ENCODE peak calls at places on chromosomes 3 and 15, in nine cellular contexts. One of them, this sample, is unnamed.

GRCh38 chr3:152267319-152267689 is 1.4 kb upstream of the MBNL1 start:
- DNase-seq in uterus: no peak
- DNase-seq in tibial nerve: no peak
- DNase-seq in ovary: no peak
- DNase-seq in stomach: no peak
- DNase-seq in HCT116: no peak
- DNase-seq in spleen: no peak
- DNase-seq in sigmoid colon: no peak
- DNase-seq in endothelial cell of umbilical vein: peak; percentile 50
- DNase-seq in this sample: no peak

GRCh38 chr3:196141052-196141865 is 59.4 kb upstream of the TFRC start:
- DNase-seq in uterus: no peak
- DNase-seq in tibial nerve: no peak
- DNase-seq in ovary: no peak
- DNase-seq in stomach: no peak
- DNase-seq in HCT116: no peak
- DNase-seq in spleen: no peak
- DNase-seq in sigmoid colon: no peak
- DNase-seq in endothelial cell of umbilical vein: no peak
- DNase-seq in this sample: no peak

GRCh38 chr15:63593705-63594671 is 3.2 kb upstream of the FBXL22 start:
- DNase-seq in uterus: no peak
- DNase-seq in tibial nerve: no peak
- DNase-seq in ovary: no peak
- DNase-seq in stomach: no peak
- DNase-seq in HCT116: no peak
- DNase-seq in spleen: no peak
- DNase-seq in sigmoid colon: no peak
- DNase-seq in endothelial cell of umbilical vein: no peak
- DNase-seq in this sample: no peak

GRCh38 chr15:90425726-90426346 is 37.8 kb downstream of the IQGAP1 start:
- DNase-seq in uterus: no peak
- DNase-seq in tibial nerve: no peak
- DNase-seq in ovary: no peak
- DNase-seq in stomach: no peak
- DNase-seq in HCT116: no peak
- DNase-seq in spleen: no peak
- DNase-seq in sigmoid colon: no peak
- DNase-seq in endothelial cell of umbilical vein: no peak
- DNase-seq in this sample: no peak

GRCh38 chr15:101126618-101127502 is 125.0 kb downstream of the CHSY1 start:
- DNase-seq in uterus: no peak
- DNase-seq in tibial nerve: no peak
- DNase-seq in ovary: no peak
- DNase-seq in stomach: no peak
- DNase-seq in HCT116: no peak
- DNase-seq in spleen: peak; percentile 70
- DNase-seq in sigmoid colon: no peak
- DNase-seq in endothelial cell of umbilical vein: no peak
- DNase-seq in this sample: no peak

GRCh38 chr3:12465151-12465795 is 19.0 kb upstream of the TSEN2 start:
- DNase-seq in uterus: no peak
- DNase-seq in tibial nerve: no peak
- DNase-seq in ovary: no peak
- DNase-seq in stomach: no peak
- DNase-seq in HCT116: no peak
- DNase-seq in spleen: no peak
- DNase-seq in sigmoid colon: no peak
- DNase-seq in endothelial cell of umbilical vein: no peak
- DNase-seq in this sample: no peak

GRCh38 chr3:112786002-112786590 is 60.6 kb downstream of the CD200R1L start:
- DNase-seq in uterus: no peak
- DNase-seq in tibial nerve: no peak
- DNase-seq in ovary: no peak
- DNase-seq in stomach: no peak
- DNase-seq in HCT116: no peak
- DNase-seq in spleen: no peak
- DNase-seq in sigmoid colon: no peak
- DNase-seq in endothelial cell of umbilical vein: peak; percentile 96
- DNase-seq in this sample: no peak

GRCh38 chr3:178690571-178690970 is 154.3 kb downstream of the KCNMB2 start:
- DNase-seq in uterus: no peak
- DNase-seq in tibial nerve: no peak
- DNase-seq in ovary: no peak
- DNase-seq in stomach: no peak
- DNase-seq in HCT116: no peak
- DNase-seq in spleen: no peak
- DNase-seq in sigmoid colon: no peak
- DNase-seq in endothelial cell of umbilical vein: no peak
- DNase-seq in this sample: no peak

GRCh38 chr15:92840149-92840548 is 60.0 kb upstream of the CHD2 start:
- DNase-seq in uterus: no peak
- DNase-seq in tibial nerve: no peak
- DNase-seq in ovary: no peak
- DNase-seq in stomach: peak; percentile 31
- DNase-seq in HCT116: no peak
- DNase-seq in spleen: no peak
- DNase-seq in sigmoid colon: no peak
- DNase-seq in endothelial cell of umbilical vein: no peak
- DNase-seq in this sample: no peak

GRCh38 chr15:31365655-31366127 is 39.1 kb downstream of the KLF13 start:
- DNase-seq in uterus: peak; percentile 96
- DNase-seq in tibial nerve: peak; percentile 90
- DNase-seq in ovary: peak; percentile 92
- DNase-seq in stomach: peak; percentile 97
- DNase-seq in HCT116: no peak
- DNase-seq in spleen: peak; percentile 98
- DNase-seq in sigmoid colon: peak; percentile 99
- DNase-seq in endothelial cell of umbilical vein: no peak
- DNase-seq in this sample: peak; percentile 97

GRCh38 chr15:31366169-31366734 is 39.6 kb downstream of the KLF13 start:
- DNase-seq in uterus: peak; percentile 62
- DNase-seq in tibial nerve: peak; percentile 54
- DNase-seq in ovary: peak; percentile 69
- DNase-seq in stomach: no peak
- DNase-seq in HCT116: no peak
- DNase-seq in spleen: peak; percentile 87
- DNase-seq in sigmoid colon: peak; percentile 87
- DNase-seq in endothelial cell of umbilical vein: no peak
- DNase-seq in this sample: peak; percentile 51

GRCh38 chr15:31362886-31363285 is 36.3 kb downstream of the KLF13 start:
- DNase-seq in uterus: no peak
- DNase-seq in tibial nerve: no peak
- DNase-seq in ovary: no peak
- DNase-seq in stomach: no peak
- DNase-seq in HCT116: no peak
- DNase-seq in spleen: no peak
- DNase-seq in sigmoid colon: no peak
- DNase-seq in endothelial cell of umbilical vein: no peak
- DNase-seq in this sample: no peak

GRCh38 chr15:31365032-31365654 is 38.5 kb downstream of the KLF13 start:
- DNase-seq in uterus: no peak
- DNase-seq in tibial nerve: no peak
- DNase-seq in ovary: no peak
- DNase-seq in stomach: no peak
- DNase-seq in HCT116: no peak
- DNase-seq in spleen: peak; percentile 74
- DNase-seq in sigmoid colon: no peak
- DNase-seq in endothelial cell of umbilical vein: no peak
- DNase-seq in this sample: no peak

DNA sequence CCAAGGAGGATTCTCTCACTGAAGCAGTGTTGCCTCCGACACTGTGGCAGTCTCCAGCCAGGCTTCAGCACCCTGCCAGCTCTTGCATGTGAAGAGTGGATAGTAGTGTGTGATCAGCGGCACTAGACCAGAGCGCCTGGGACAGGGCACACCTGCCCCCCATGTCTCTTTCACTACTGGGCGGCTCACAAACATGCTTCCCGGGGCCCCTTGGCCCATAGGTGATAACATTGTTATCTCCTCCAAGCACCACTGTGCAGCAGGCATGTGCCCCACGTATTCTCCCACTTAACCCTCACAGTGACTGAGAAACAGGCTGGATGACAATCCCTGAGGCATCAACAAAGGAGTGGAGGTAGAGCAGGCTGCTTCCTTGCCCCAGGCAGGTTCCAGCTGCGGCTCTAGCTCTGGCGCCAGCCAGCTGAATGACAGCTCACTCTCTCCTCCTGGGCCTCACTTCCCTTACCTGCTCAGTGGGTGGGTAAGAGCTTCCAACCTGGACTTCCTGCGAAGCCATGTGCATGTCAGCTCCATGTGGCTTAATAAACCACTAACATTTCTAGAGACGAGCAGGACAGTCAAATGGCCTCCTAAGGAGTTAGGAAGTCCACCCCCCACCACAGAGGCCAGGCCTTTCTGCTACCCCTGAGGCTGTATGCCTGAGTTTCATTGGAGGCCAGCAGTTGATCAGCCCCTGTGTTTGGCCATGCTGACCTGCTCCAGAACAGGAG is 37.8 kb downstream of the KLF13 start:
- DNase-seq in uterus: no peak
- DNase-seq in tibial nerve: no peak
- DNase-seq in ovary: no peak
- DNase-seq in stomach: no peak
- DNase-seq in HCT116: no peak
- DNase-seq in spleen: peak; percentile 86
- DNase-seq in sigmoid colon: no peak
- DNase-seq in endothelial cell of umbilical vein: no peak
- DNase-seq in this sample: peak; percentile 56
- TF ChIP-seq POLR2A in uterus: no peak
- TF ChIP-seq POLR2A in tibial nerve: no peak
- TF ChIP-seq POLR2A in ovary: no peak
- TF ChIP-seq POLR2A in stomach: no peak
- TF ChIP-seq POLR2A in HCT116: no peak
- TF ChIP-seq POLR2A in spleen: no peak
- TF ChIP-seq POLR2A in sigmoid colon: no peak
- TF ChIP-seq POLR2A in endothelial cell of umbilical vein: no peak
- TF ChIP-seq POLR2A in this sample: no peak

GRCh38 chr15:40660686-40661085 is 34.3 kb upstream of the RAD51 start:
- DNase-seq in uterus: no peak
- DNase-seq in tibial nerve: no peak
- DNase-seq in ovary: no peak
- DNase-seq in stomach: no peak
- DNase-seq in HCT116: no peak
- DNase-seq in spleen: no peak
- DNase-seq in sigmoid colon: no peak
- DNase-seq in endothelial cell of umbilical vein: no peak
- DNase-seq in this sample: no peak

GRCh38 chr15:40664909-40665308 is 30.1 kb upstream of the RAD51 start:
- DNase-seq in uterus: no peak
- DNase-seq in tibial nerve: no peak
- DNase-seq in ovary: no peak
- DNase-seq in stomach: no peak
- DNase-seq in HCT116: no peak
- DNase-seq in spleen: no peak
- DNase-seq in sigmoid colon: no peak
- DNase-seq in endothelial cell of umbilical vein: no peak
- DNase-seq in this sample: no peak
- H3K27me3 ChIP-seq in uterus: no peaks in the 10 kb centered on the region
- H3K27me3 ChIP-seq in tibial nerve: no peaks in the 10 kb centered on the region
- H3K27me3 ChIP-seq in ovary: no peaks in the 10 kb centered on the region
- H3K27me3 ChIP-seq in stomach: no peaks in the 10 kb centered on the region
- H3K27me3 ChIP-seq in HCT116: no peaks in the 10 kb centered on the region
- H3K27me3 ChIP-seq in spleen: no peaks in the 10 kb centered on the region
- H3K27me3 ChIP-seq in sigmoid colon: no peaks in the 10 kb centered on the region
- H3K27me3 ChIP-seq in endothelial cell of umbilical vein: no peaks in the 10 kb centered on the region
- H3K27me3 ChIP-seq in this sample: no peaks in the 10 kb centered on the region

GRCh38 chr15:58362262-58362922 is 69.4 kb upstream of the LIPC start:
- DNase-seq in uterus: no peak
- DNase-seq in tibial nerve: no peak
- DNase-seq in ovary: no peak
- DNase-seq in stomach: no peak
- DNase-seq in HCT116: no peak
- DNase-seq in spleen: no peak
- DNase-seq in sigmoid colon: no peak
- DNase-seq in endothelial cell of umbilical vein: no peak
- DNase-seq in this sample: no peak
- H3K27ac ChIP-seq in uterus: no peak overlapping the region
- H3K27ac ChIP-seq in tibial nerve: no peak overlapping the region
- H3K27ac ChIP-seq in ovary: no peak overlapping the region
- H3K27ac ChIP-seq in stomach: no peak overlapping the region
- H3K27ac ChIP-seq in HCT116: no peak overlapping the region
- H3K27ac ChIP-seq in spleen: no peak overlapping the region
- H3K27ac ChIP-seq in sigmoid colon: no peak overlapping the region
- H3K27ac ChIP-seq in endothelial cell of umbilical vein: no peak overlapping the region
- H3K27ac ChIP-seq in this sample: no peak overlapping the region

DNA sequence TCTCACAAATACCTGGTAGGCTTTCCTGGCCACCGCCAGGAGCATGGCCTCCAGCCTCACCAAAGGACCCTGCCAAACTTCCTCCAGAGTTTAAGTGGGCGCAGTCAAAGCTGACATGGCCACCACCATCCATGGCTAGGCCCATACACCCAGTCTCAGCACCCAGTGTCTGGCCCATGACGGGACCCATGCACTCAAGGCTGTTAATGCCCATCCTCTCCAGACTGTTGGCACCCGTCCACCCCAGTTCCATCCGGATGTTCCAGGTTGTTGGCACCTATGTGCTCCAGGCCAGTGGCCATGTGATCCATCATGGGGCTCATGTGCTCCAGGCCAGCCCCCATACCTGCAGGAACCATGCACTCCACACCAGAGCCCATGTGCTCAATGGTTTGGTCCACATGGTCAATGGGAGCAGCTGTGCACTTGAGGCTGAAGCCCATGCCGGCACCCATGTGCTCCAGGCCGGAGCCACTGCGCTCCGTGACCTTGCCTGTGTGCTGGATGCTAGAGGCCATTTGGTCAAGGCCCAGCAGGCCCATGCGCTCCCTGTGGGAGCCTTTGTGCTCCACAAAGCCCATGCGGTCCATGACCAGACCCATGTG is 20.4 kb downstream of the CTDSPL2 start:
- DNase-seq in uterus: no peak
- DNase-seq in tibial nerve: no peak
- DNase-seq in ovary: no peak
- DNase-seq in stomach: no peak
- DNase-seq in HCT116: no peak
- DNase-seq in spleen: no peak
- DNase-seq in sigmoid colon: no peak
- DNase-seq in endothelial cell of umbilical vein: no peak
- DNase-seq in this sample: no peak
- TF ChIP-seq POLR2A in uterus: no peak
- TF ChIP-seq POLR2A in tibial nerve: no peak
- TF ChIP-seq POLR2A in ovary: no peak
- TF ChIP-seq POLR2A in stomach: no peak
- TF ChIP-seq POLR2A in HCT116: no peak
- TF ChIP-seq POLR2A in spleen: no peak
- TF ChIP-seq POLR2A in sigmoid colon: no peak
- TF ChIP-seq POLR2A in endothelial cell of umbilical vein: no peak
- TF ChIP-seq POLR2A in this sample: no peak

GRCh38 chr3:138960417-138960852 is 13.4 kb downstream of the FOXL2NB start:
- DNase-seq in uterus: no peak
- DNase-seq in tibial nerve: no peak
- DNase-seq in ovary: peak; percentile 56
- DNase-seq in stomach: no peak
- DNase-seq in HCT116: no peak
- DNase-seq in spleen: no peak
- DNase-seq in sigmoid colon: no peak
- DNase-seq in endothelial cell of umbilical vein: no peak
- DNase-seq in this sample: no peak
- H3K27me3 ChIP-seq in uterus: no peaks in the 10 kb centered on the region
- H3K27me3 ChIP-seq in tibial nerve: no peaks in the 10 kb centered on the region
- H3K27me3 ChIP-seq in ovary: no peaks in the 10 kb centered on the region
- H3K27me3 ChIP-seq in stomach: peaks cover 87% of the 10 kb centered on the region
- H3K27me3 ChIP-seq in HCT116: no peaks in the 10 kb centered on the region
- H3K27me3 ChIP-seq in spleen: no peaks in the 10 kb centered on the region
- H3K27me3 ChIP-seq in sigmoid colon: peaks cover 15% of the 10 kb centered on the region
- H3K27me3 ChIP-seq in endothelial cell of umbilical vein: peaks cover 23% of the 10 kb centered on the region
- H3K27me3 ChIP-seq in this sample: no peaks in the 10 kb centered on the region

GRCh38 chr3:14616606-14617507 is 34.7 kb upstream of the CCDC174 start:
- DNase-seq in uterus: no peak
- DNase-seq in tibial nerve: no peak
- DNase-seq in ovary: no peak
- DNase-seq in stomach: no peak
- DNase-seq in HCT116: no peak
- DNase-seq in spleen: no peak
- DNase-seq in sigmoid colon: no peak
- DNase-seq in endothelial cell of umbilical vein: no peak
- DNase-seq in this sample: no peak
- H3K27ac ChIP-seq in uterus: no peak overlapping the region
- H3K27ac ChIP-seq in tibial nerve: no peak overlapping the region
- H3K27ac ChIP-seq in ovary: no peak overlapping the region
- H3K27ac ChIP-seq in stomach: no peak overlapping the region
- H3K27ac ChIP-seq in HCT116: no peak overlapping the region
- H3K27ac ChIP-seq in spleen: no peak overlapping the region
- H3K27ac ChIP-seq in sigmoid colon: no peak overlapping the region
- H3K27ac ChIP-seq in endothelial cell of umbilical vein: no peak overlapping the region
- H3K27ac ChIP-seq in this sample: no peak overlapping the region

This sample was measured in testis.